ENCODE peak calls at places on chromosomes 5 and 9, in five cellular contexts. One of them, this sample, is unnamed.

GRCh38 chr5:88660326-88660946 is 222.5 kb downstream of the MEF2C start:
- DNase-seq in HS-5: no peak
- DNase-seq in endothelial cell: peak
- DNase-seq in WTC11: no peak
- DNase-seq in H7: peak
- DNase-seq in this sample: no peak

GRCh38 chr9:75169623-75170022 is 81.3 kb downstream of the OSTF1 start:
- DNase-seq in endothelial cell: no peak
- DNase-seq in WTC11: no peak
- DNase-seq in H7: no peak
- DNase-seq in HS-5: peak
- DNase-seq in this sample: no peak

GRCh38 chr5:150135557-150135956 is 20.1 kb downstream of the PDGFRB start:
- DNase-seq in H7: no peak
- DNase-seq in WTC11: no peak
- DNase-seq in endothelial cell: no peak
- DNase-seq in HS-5: no peak
- DNase-seq in this sample: no peak

GRCh38 chr5:178642351-178642909 is 15.6 kb upstream of the CLK4 start:
- DNase-seq in H7: no peak
- DNase-seq in HS-5: peak
- DNase-seq in WTC11: no peak
- DNase-seq in endothelial cell: no peak
- DNase-seq in this sample: no peak

GRCh38 chr9:99134893-99135341 is 30.0 kb downstream of the TGFBR1 start:
- DNase-seq in endothelial cell: no peak
- DNase-seq in H7: no peak
- DNase-seq in HS-5: no peak
- DNase-seq in WTC11: no peak
- DNase-seq in this sample: no peak

GRCh38 chr9:30773427-30773826 is 1611.0 kb upstream of the ACO1 start:
- DNase-seq in WTC11: no peak
- DNase-seq in endothelial cell: no peak
- DNase-seq in HS-5: no peak
- DNase-seq in H7: no peak
- DNase-seq in this sample: no peak

GRCh38 chr9:11064853-11065252 is 452.1 kb upstream of the PTPRD start:
- DNase-seq in H7: no peak
- DNase-seq in WTC11: no peak
- DNase-seq in HS-5: no peak
- DNase-seq in endothelial cell: no peak
- DNase-seq in this sample: no peak

GRCh38 chr9:98488578-98489312 is 220.0 kb downstream of the GABBR2 start:
- DNase-seq in WTC11: no peak
- DNase-seq in HS-5: peak
- DNase-seq in endothelial cell: no peak
- DNase-seq in H7: no peak
- DNase-seq in this sample: no peak

GRCh38 chr5:181191526-181192336 is 13.3 kb downstream of the TRIM7 start:
- DNase-seq in HS-5: peak
- DNase-seq in H7: peak
- DNase-seq in WTC11: peak
- DNase-seq in endothelial cell: peak
- DNase-seq in this sample: peak

GRCh38 chr9:121192959-121193645 is 8.6 kb downstream of the RAB14 start:
- DNase-seq in HS-5: no peak
- DNase-seq in endothelial cell: no peak
- DNase-seq in H7: no peak
- DNase-seq in WTC11: no peak
- DNase-seq in this sample: no peak

GRCh38 chr5:41071975-41072374 is 833 bp upstream of the MROH2B start:
- DNase-seq in endothelial cell: no peak
- DNase-seq in H7: no peak
- DNase-seq in HS-5: peak
- DNase-seq in WTC11: no peak
- DNase-seq in this sample: no peak

GRCh38 chr9:4489562-4489918 is 728 bp upstream of the SLC1A1 start:
- DNase-seq in WTC11: peak
- DNase-seq in endothelial cell: peak
- DNase-seq in H7: peak
- DNase-seq in HS-5: no peak
- DNase-seq in this sample: no peak

GRCh38 chr9:1231998-1232919 is 182.1 kb downstream of the DMRT2 start:
- DNase-seq in endothelial cell: no peak
- DNase-seq in WTC11: no peak
- DNase-seq in H7: no peak
- DNase-seq in HS-5: peak
- DNase-seq in this sample: no peak

GRCh38 chr5:53023969-53024368 is 34.8 kb downstream of the ITGA2 start:
- DNase-seq in WTC11: no peak
- DNase-seq in HS-5: peak
- DNase-seq in H7: no peak
- DNase-seq in endothelial cell: no peak
- DNase-seq in this sample: no peak

GRCh38 chr5:113090336-113091106 is 113.9 kb downstream of the DCP2 start:
- DNase-seq in endothelial cell: no peak
- DNase-seq in H7: no peak
- DNase-seq in HS-5: no peak
- DNase-seq in WTC11: no peak
- DNase-seq in this sample: no peak

GRCh38 chr5:30605693-30606268 is 587.7 kb upstream of the CDH6 start:
- DNase-seq in WTC11: no peak
- DNase-seq in endothelial cell: no peak
- DNase-seq in HS-5: no peak
- DNase-seq in H7: no peak
- DNase-seq in this sample: no peak

GRCh38 chr5:178305801-178306200 is 73.2 kb upstream of the PHYKPL start:
- DNase-seq in endothelial cell: no peak
- DNase-seq in HS-5: no peak
- DNase-seq in H7: no peak
- DNase-seq in WTC11: peak
- DNase-seq in this sample: no peak

GRCh38 chr9:15253786-15254185 is 53.2 kb downstream of the TTC39B start:
- DNase-seq in endothelial cell: no peak
- DNase-seq in HS-5: no peak
- DNase-seq in WTC11: no peak
- DNase-seq in H7: no peak
- DNase-seq in this sample: no peak

GRCh38 chr5:139462582-139463276 is at the start of gene ECSCR:
- DNase-seq in endothelial cell: peak
- DNase-seq in WTC11: no peak
- DNase-seq in H7: peak
- DNase-seq in HS-5: no peak
- DNase-seq in this sample: no peak

This sample was measured in activated CD8-positive, alpha-beta memory T cell treated with anti-CD3 and anti-CD28 coated beads, Interleukin-2, amount 50 U/mL, for 48 hours.